ENCODE peak calls at places on chromosomes 4 and X, in ten cellular contexts. A, Z, D, B, X, K, M, V, G and J are unnamed samples.

GRCh38 chr4:67542076-67542475 is 3.2 kb downstream of the CENPC start:
- DNase-seq in A (no peak), Z (no peak), D (no peak), B (no peak), X (no peak), K (no peak), M (no peak), V (no peak), G (no peak), J (no peak)

GRCh38 chrX:150454083-150454482 is 91.0 kb downstream of the MAMLD1 start:
- DNase-seq in A (no peak), Z (no peak), D (no peak), B (no peak), X (no peak), K (no peak), M (no peak), V (no peak), G (no peak), J (no peak)

GRCh38 chr4:1082215-1083182 is 30.9 kb downstream of the RNF212 start:
- DNase-seq in A (peak; percentile 30), Z (peak; percentile 44), D (peak; percentile 86), B (no peak), X (no peak), K (peak; percentile 34), M (peak; percentile 59), V (no peak), G (peak; percentile 79), J (no peak)

GRCh38 chr4:117479673-117480072 is 394.3 kb upstream of the TRAM1L1 start:
- DNase-seq in A (no peak), Z (no peak), D (no peak), B (no peak), X (no peak), K (no peak), M (no peak), V (no peak), G (no peak), J (peak; percentile 17)

GRCh38 chrX:33126469-33126868 is 84.9 kb downstream of the DMD start:
- DNase-seq in A (no peak), Z (no peak), D (no peak), B (no peak), X (no peak), K (no peak), M (no peak), V (no peak), G (no peak), J (no peak)

GRCh38 chrX:66164931-66165330 is 884 bp downstream of the HEPH start:
- DNase-seq in A (no peak), Z (no peak), D (no peak), B (no peak), X (no peak), K (no peak), M (no peak), V (no peak), G (no peak), J (no peak)

GRCh38 chr4:77695769-77696168 is 90.1 kb downstream of the CXCL13 start:
- DNase-seq in A (no peak), Z (peak; percentile 93), D (no peak), B (no peak), X (no peak), K (no peak), M (peak; percentile 97), V (no peak), G (peak; percentile 91), J (no peak)

GRCh38 chr4:8131826-8132225 is 26.8 kb downstream of the ABLIM2 start:
- DNase-seq in A (no peak), Z (no peak), D (no peak), B (no peak), X (no peak), K (peak; percentile 3), M (no peak), V (no peak), G (no peak), J (no peak)

GRCh38 chr4:10098770-10099139 is 17.8 kb downstream of the WDR1 start:
- DNase-seq in A (no peak), Z (peak; percentile 78), D (no peak), B (no peak), X (peak; percentile 41), K (no peak), M (peak; percentile 85), V (no peak), G (peak; percentile 29), J (peak; percentile 75)

GRCh38 chr4:188246488-188246887 is 107.2 kb downstream of the TRIML1 start:
- DNase-seq in A (no peak), Z (no peak), D (no peak), B (no peak), X (no peak), K (no peak), M (no peak), V (no peak), G (no peak), J (no peak)

GRCh38 chr4:96009720-96010119 is 169.8 kb downstream of the PDHA2 start:
- DNase-seq in A (no peak), Z (no peak), D (no peak), B (no peak), X (no peak), K (no peak), M (peak; percentile 70), V (no peak), G (peak; percentile 23), J (no peak)

GRCh38 chr4:6529021-6529420 is 46.0 kb upstream of the MAN2B2 start:
- DNase-seq in A (no peak), Z (no peak), D (no peak), B (no peak), X (no peak), K (no peak), M (no peak), V (no peak), G (no peak), J (no peak)

GRCh38 chr4:114780205-114780604 is 181.6 kb downstream of the UGT8 start:
- DNase-seq in A (no peak), Z (peak; percentile 47), D (no peak), B (peak; percentile 25), X (no peak), K (no peak), M (peak; percentile 19), V (no peak), G (no peak), J (no peak)

GRCh38 chr4:27154706-27155105 is 294.1 kb downstream of the STIM2 start:
- DNase-seq in A (no peak), Z (peak; percentile 7), D (no peak), B (no peak), X (no peak), K (no peak), M (peak; percentile 95), V (no peak), G (peak; percentile 66), J (no peak)

GRCh38 chr4:150302553-150302952 is 224.3 kb downstream of the DCLK2 start:
- DNase-seq in A (no peak), Z (peak; percentile 96), D (no peak), B (no peak), X (no peak), K (no peak), M (peak; percentile 97), V (no peak), G (peak; percentile 99), J (peak; percentile 47)

GRCh38 chrX:51860679-51861078 is 32.7 kb upstream of the MAGED1 start:
- DNase-seq in A (peak; percentile 7), Z (no peak), D (no peak), B (peak; percentile 7), X (peak; percentile 42), K (no peak), M (peak; percentile 40), V (peak; percentile 6), G (peak; percentile 36), J (peak; percentile 2)

DNA sequence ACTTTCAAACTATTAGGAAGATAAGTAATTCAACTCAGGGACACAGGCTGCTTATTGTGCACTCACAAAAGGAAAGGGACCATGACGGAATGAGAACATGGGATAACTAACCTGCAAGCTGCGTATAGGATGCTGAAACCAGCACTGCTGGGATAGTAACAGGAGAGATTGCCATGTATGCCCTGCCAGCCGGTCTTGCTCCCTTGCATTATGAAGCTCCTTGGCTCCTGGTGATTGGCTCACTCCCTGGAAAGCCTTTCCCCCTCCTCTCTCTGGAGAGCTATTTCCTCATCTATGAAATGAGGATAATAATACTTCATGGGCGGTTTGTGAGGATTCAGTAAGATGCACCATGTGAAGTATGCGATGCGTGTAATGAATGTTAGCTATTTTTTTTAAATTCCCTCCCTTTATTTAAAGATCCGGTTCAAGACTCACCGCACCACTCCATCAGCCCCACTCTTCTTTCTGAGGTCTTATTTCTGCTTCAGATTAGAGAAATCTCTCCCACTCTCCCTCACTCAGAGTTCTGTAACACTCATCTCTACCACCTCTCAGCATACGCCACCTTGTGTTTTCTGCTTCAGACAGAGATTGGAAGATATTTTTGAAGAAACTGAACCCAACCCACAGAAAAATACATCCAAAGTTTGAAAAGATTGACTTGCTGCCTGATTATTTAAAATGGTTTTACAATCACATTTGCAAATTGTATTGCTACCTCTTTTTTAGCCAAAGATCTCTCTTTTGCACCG is 18.4 kb downstream of the MSMO1 start:
- DNase-seq in A (no peak), Z (no peak), D (no peak), B (no peak), X (no peak), K (no peak), M (no peak), V (no peak), G (peak; percentile 46), J (no peak)
- TF ChIP-seq CTCF in A (no peak), Z (peak; percentile 31), D (no peak), B (no peak), X (peak; percentile 31), K (no peak), M (no peak), V (no peak), G (peak; percentile 40), J (no peak)

GRCh38 chrX:88135735-88136134 is 611.3 kb upstream of the CPXCR1 start:
- DNase-seq in A (no peak), Z (no peak), D (no peak), B (no peak), X (no peak), K (no peak), M (no peak), V (no peak), G (no peak), J (no peak)
- TF ChIP-seq CTCF in A (no peak), Z (no peak), D (no peak), B (no peak), X (no peak), K (no peak), M (no peak), V (peak; percentile 34), G (no peak), J (no peak)

GRCh38 chrX:131801066-131801465 is 222.0 kb upstream of the STK26 start:
- DNase-seq in A (no peak), Z (no peak), D (no peak), B (no peak), X (no peak), K (no peak), M (no peak), V (no peak), G (no peak), J (no peak)
- TF ChIP-seq CTCF in A (no peak), Z (no peak), D (no peak), B (no peak), X (no peak), K (no peak), M (no peak), V (no peak), G (no peak), J (no peak)

DNA sequence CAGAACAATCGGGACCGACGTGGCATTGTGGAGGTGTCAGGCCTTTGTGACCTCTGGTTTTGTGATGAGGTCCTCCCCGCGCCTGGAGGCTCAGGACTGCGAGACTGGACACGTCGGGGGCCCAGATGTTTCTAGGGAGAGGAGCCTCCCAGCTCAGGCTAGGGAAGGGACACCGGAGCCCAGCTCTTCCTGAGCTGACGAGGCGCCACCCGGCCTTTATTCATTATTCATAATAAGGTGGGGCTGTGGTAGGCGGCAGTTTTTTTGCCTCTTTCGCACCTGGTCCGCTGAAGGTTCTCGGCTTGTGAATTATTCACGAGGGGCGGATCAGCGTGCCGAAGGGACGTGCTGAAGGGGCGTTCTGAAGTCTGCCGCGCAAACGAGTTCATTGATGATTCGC is 2.3 kb upstream of the UBA1 start:
- DNase-seq in A (no peak), Z (no peak), D (no peak), B (peak; percentile 6), X (no peak), K (no peak), M (no peak), V (no peak), G (no peak), J (peak; percentile 73)
- TF ChIP-seq CTCF in A (no peak), Z (no peak), D (no peak), B (no peak), X (no peak), K (no peak), M (no peak), V (no peak), G (no peak), J (no peak)